ENCODE peak calls at places on chromosomes 12 and 14, in four cellular contexts. F is sciatic nerve, S is AG09309, J is SW480. E is an unnamed sample.

GRCh38 chr12:30975581-30975980 is 49.0 kb downstream of the TSPAN11 start:
- DNase-seq in F (no peak), S (no peak), J (no peak), E (no peak)

GRCh38 chr12:120700863-120701262 is 9.4 kb upstream of the UNC119B start:
- DNase-seq in F (no peak), S (no peak), J (no peak), E (no peak)

GRCh38 chr14:31419179-31420012 is 954 bp downstream of the HEATR5A start:
- DNase-seq in F (no peak), S (no peak), J (peak), E (no peak)

GRCh38 chr12:131736807-131737484 is 26.1 kb downstream of the SFSWAP start:
- DNase-seq in F (no peak), S (no peak), J (peak), E (no peak)

GRCh38 chr12:93122569-93123091 is 193.5 kb upstream of the EEA1 start:
- DNase-seq in F (no peak), S (no peak), J (no peak), E (no peak)

GRCh38 chr14:75183225-75183624 is 6.8 kb upstream of the TMED10 start:
- DNase-seq in F (peak), S (no peak), J (no peak), E (no peak)

GRCh38 chr14:63677891-63678379 is 36.3 kb upstream of the WDR89 start:
- DNase-seq in F (no peak), S (peak), J (no peak), E (no peak)

GRCh38 chr12:109762071-109762672 is 48.5 kb downstream of the FAM222A start:
- DNase-seq in F (peak), S (no peak), J (no peak), E (no peak)

GRCh38 chr14:61925043-61925442 is 162.8 kb downstream of the SNAPC1 start:
- DNase-seq in F (no peak), S (no peak), J (peak), E (peak)

GRCh38 chr12:19198272-19198671 is 68.7 kb downstream of the PLEKHA5 start:
- DNase-seq in F (no peak), S (no peak), J (no peak), E (no peak)

GRCh38 chr14:64225156-64225757 is 68.9 kb downstream of the ESR2 start:
- DNase-seq in F (no peak), S (no peak), J (no peak), E (no peak)